ENCODE peak calls at places on chromosomes 6 and 20, in nine cellular contexts. One of them, this sample, is unnamed.

GRCh38 chr6:121666809-121667208 is 231.4 kb downstream of the GJA1 start:
- DNase-seq in GM20000: no peak
- DNase-seq in neural progenitor cell: no peak
- DNase-seq in ovary: no peak
- DNase-seq in CD8-positive, alpha-beta T cell: no peak
- DNase-seq in foreskin keratinocyte: peak; percentile 35
- DNase-seq in body of pancreas: no peak
- DNase-seq in fibroblast of the aortic adventitia: peak; percentile 83
- DNase-seq in fibroblast of mammary gland: peak; percentile 91
- DNase-seq in this sample: no peak

GRCh38 chr6:161922631-161923119 is 648.8 kb upstream of the AGPAT4 start:
- DNase-seq in GM20000: no peak
- DNase-seq in neural progenitor cell: peak; percentile 52
- DNase-seq in ovary: no peak
- DNase-seq in CD8-positive, alpha-beta T cell: no peak
- DNase-seq in foreskin keratinocyte: no peak
- DNase-seq in body of pancreas: peak; percentile 79
- DNase-seq in fibroblast of the aortic adventitia: no peak
- DNase-seq in fibroblast of mammary gland: peak; percentile 83
- DNase-seq in this sample: no peak

GRCh38 chr20:41038149-41038877 is 9.7 kb downstream of the TOP1 start:
- DNase-seq in GM20000: no peak
- DNase-seq in neural progenitor cell: no peak
- DNase-seq in ovary: no peak
- DNase-seq in CD8-positive, alpha-beta T cell: no peak
- DNase-seq in foreskin keratinocyte: no peak
- DNase-seq in body of pancreas: no peak
- DNase-seq in fibroblast of the aortic adventitia: no peak
- DNase-seq in fibroblast of mammary gland: no peak
- DNase-seq in this sample: no peak

GRCh38 chr20:22567944-22568871 is 16.2 kb downstream of the FOXA2 start:
- DNase-seq in GM20000: no peak
- DNase-seq in neural progenitor cell: peak; percentile 59
- DNase-seq in ovary: no peak
- DNase-seq in CD8-positive, alpha-beta T cell: no peak
- DNase-seq in foreskin keratinocyte: no peak
- DNase-seq in body of pancreas: peak; percentile 69
- DNase-seq in fibroblast of the aortic adventitia: no peak
- DNase-seq in fibroblast of mammary gland: no peak
- DNase-seq in this sample: no peak

GRCh38 chr6:145199961-145200360 is 535.4 kb downstream of the EPM2A start:
- DNase-seq in GM20000: no peak
- DNase-seq in neural progenitor cell: no peak
- DNase-seq in ovary: no peak
- DNase-seq in CD8-positive, alpha-beta T cell: no peak
- DNase-seq in foreskin keratinocyte: no peak
- DNase-seq in body of pancreas: no peak
- DNase-seq in fibroblast of the aortic adventitia: no peak
- DNase-seq in fibroblast of mammary gland: peak; percentile 74
- DNase-seq in this sample: no peak

GRCh38 chr6:24936641-24937317 is 1.0 kb upstream of the RIPOR2 start:
- DNase-seq in GM20000: peak; percentile 72
- DNase-seq in neural progenitor cell: no peak
- DNase-seq in ovary: no peak
- DNase-seq in CD8-positive, alpha-beta T cell: no peak
- DNase-seq in foreskin keratinocyte: no peak
- DNase-seq in body of pancreas: no peak
- DNase-seq in fibroblast of the aortic adventitia: no peak
- DNase-seq in fibroblast of mammary gland: peak; percentile 24
- DNase-seq in this sample: peak; percentile 69

GRCh38 chr6:11974089-11974488 is 38.0 kb upstream of the HIVEP1 start:
- DNase-seq in GM20000: no peak
- DNase-seq in neural progenitor cell: no peak
- DNase-seq in ovary: no peak
- DNase-seq in CD8-positive, alpha-beta T cell: no peak
- DNase-seq in foreskin keratinocyte: no peak
- DNase-seq in body of pancreas: no peak
- DNase-seq in fibroblast of the aortic adventitia: peak; percentile 88
- DNase-seq in fibroblast of mammary gland: peak; percentile 25
- DNase-seq in this sample: no peak

GRCh38 chr20:41004561-41005360 is 23.9 kb upstream of the TOP1 start:
- DNase-seq in GM20000: no peak
- DNase-seq in neural progenitor cell: no peak
- DNase-seq in ovary: no peak
- DNase-seq in CD8-positive, alpha-beta T cell: no peak
- DNase-seq in foreskin keratinocyte: no peak
- DNase-seq in body of pancreas: no peak
- DNase-seq in fibroblast of the aortic adventitia: no peak
- DNase-seq in fibroblast of mammary gland: peak; percentile 64
- DNase-seq in this sample: no peak

GRCh38 chr6:31948753-31949413 is 3.0 kb downstream of the CFB start:
- DNase-seq in GM20000: no peak
- DNase-seq in neural progenitor cell: no peak
- DNase-seq in ovary: no peak
- DNase-seq in CD8-positive, alpha-beta T cell: no peak
- DNase-seq in foreskin keratinocyte: no peak
- DNase-seq in body of pancreas: no peak
- DNase-seq in fibroblast of the aortic adventitia: peak; percentile 36
- DNase-seq in fibroblast of mammary gland: peak; percentile 86
- DNase-seq in this sample: no peak

GRCh38 chr6:215335-216034 is 76.8 kb upstream of the DUSP22 start:
- DNase-seq in GM20000: no peak
- DNase-seq in neural progenitor cell: no peak
- DNase-seq in ovary: no peak
- DNase-seq in CD8-positive, alpha-beta T cell: peak; percentile 62
- DNase-seq in foreskin keratinocyte: peak; percentile 49
- DNase-seq in body of pancreas: no peak
- DNase-seq in fibroblast of the aortic adventitia: peak; percentile 24
- DNase-seq in fibroblast of mammary gland: peak; percentile 38
- DNase-seq in this sample: no peak

GRCh38 chr6:147700436-147701209 is 192.1 kb downstream of the SAMD5 start:
- DNase-seq in GM20000: no peak
- DNase-seq in neural progenitor cell: no peak
- DNase-seq in ovary: no peak
- DNase-seq in CD8-positive, alpha-beta T cell: no peak
- DNase-seq in foreskin keratinocyte: no peak
- DNase-seq in body of pancreas: no peak
- DNase-seq in fibroblast of the aortic adventitia: no peak
- DNase-seq in fibroblast of mammary gland: peak; percentile 18
- DNase-seq in this sample: no peak

GRCh38 chr6:170053966-170054661 is 236.8 kb downstream of the DLL1 start:
- DNase-seq in GM20000: no peak
- DNase-seq in neural progenitor cell: no peak
- DNase-seq in ovary: peak; percentile 3
- DNase-seq in CD8-positive, alpha-beta T cell: no peak
- DNase-seq in foreskin keratinocyte: no peak
- DNase-seq in body of pancreas: peak; percentile 6
- DNase-seq in fibroblast of the aortic adventitia: no peak
- DNase-seq in fibroblast of mammary gland: no peak
- DNase-seq in this sample: no peak

GRCh38 chr6:98841589-98842488 is 7.5 kb downstream of the POU3F2 start:
- DNase-seq in GM20000: no peak
- DNase-seq in neural progenitor cell: peak; percentile 44
- DNase-seq in ovary: no peak
- DNase-seq in CD8-positive, alpha-beta T cell: no peak
- DNase-seq in foreskin keratinocyte: no peak
- DNase-seq in body of pancreas: no peak
- DNase-seq in fibroblast of the aortic adventitia: no peak
- DNase-seq in fibroblast of mammary gland: no peak
- DNase-seq in this sample: no peak

GRCh38 chr6:98840385-98840784 is 6.0 kb downstream of the POU3F2 start:
- DNase-seq in GM20000: no peak
- DNase-seq in neural progenitor cell: peak; percentile 1
- DNase-seq in ovary: no peak
- DNase-seq in CD8-positive, alpha-beta T cell: no peak
- DNase-seq in foreskin keratinocyte: no peak
- DNase-seq in body of pancreas: no peak
- DNase-seq in fibroblast of the aortic adventitia: no peak
- DNase-seq in fibroblast of mammary gland: no peak
- DNase-seq in this sample: no peak

GRCh38 chr6:98838027-98838426 is 3.7 kb downstream of the POU3F2 start:
- DNase-seq in GM20000: no peak
- DNase-seq in neural progenitor cell: peak; percentile 45
- DNase-seq in ovary: no peak
- DNase-seq in CD8-positive, alpha-beta T cell: no peak
- DNase-seq in foreskin keratinocyte: no peak
- DNase-seq in body of pancreas: no peak
- DNase-seq in fibroblast of the aortic adventitia: no peak
- DNase-seq in fibroblast of mammary gland: no peak
- DNase-seq in this sample: no peak

GRCh38 chr6:98841114-98841513 is 6.7 kb downstream of the POU3F2 start:
- DNase-seq in GM20000: no peak
- DNase-seq in neural progenitor cell: no peak
- DNase-seq in ovary: no peak
- DNase-seq in CD8-positive, alpha-beta T cell: no peak
- DNase-seq in foreskin keratinocyte: no peak
- DNase-seq in body of pancreas: no peak
- DNase-seq in fibroblast of the aortic adventitia: no peak
- DNase-seq in fibroblast of mammary gland: no peak
- DNase-seq in this sample: no peak

DNA sequence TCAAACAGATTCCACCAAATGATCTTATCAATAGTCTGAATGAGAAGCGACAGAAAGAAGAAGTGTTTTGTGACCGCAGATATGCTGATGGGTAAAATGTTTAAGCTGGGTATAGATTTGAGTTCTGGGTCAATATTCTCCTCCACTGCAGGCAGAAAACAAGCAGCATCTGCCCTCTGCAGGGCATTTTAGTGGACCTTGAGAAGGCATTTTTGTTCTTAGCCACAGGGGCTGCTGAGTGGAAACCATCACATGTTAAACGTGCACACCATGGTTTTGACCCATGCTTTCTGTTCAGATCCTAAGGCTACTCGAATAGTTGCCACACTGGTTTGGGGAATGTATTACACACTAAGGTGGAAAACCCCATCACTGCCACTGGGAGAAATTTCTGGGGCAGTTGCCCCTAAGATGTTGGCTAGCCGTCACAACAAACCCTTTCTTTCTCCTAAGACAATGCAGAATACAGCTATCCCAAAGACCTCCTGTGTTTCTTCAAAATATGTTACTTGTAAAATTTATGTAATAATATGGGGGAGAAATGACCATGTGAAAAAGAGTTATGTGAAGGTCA is 5.5 kb downstream of the POU3F2 start:
- DNase-seq in GM20000: no peak
- DNase-seq in neural progenitor cell: peak; percentile 69
- DNase-seq in ovary: no peak
- DNase-seq in CD8-positive, alpha-beta T cell: no peak
- DNase-seq in foreskin keratinocyte: no peak
- DNase-seq in body of pancreas: no peak
- DNase-seq in fibroblast of the aortic adventitia: peak; percentile 29
- DNase-seq in fibroblast of mammary gland: peak; percentile 33
- DNase-seq in this sample: no peak
- TF ChIP-seq CTCF in GM20000: no peak
- TF ChIP-seq CTCF in neural progenitor cell: peak; percentile 75
- TF ChIP-seq CTCF in ovary: no peak
- TF ChIP-seq CTCF in CD8-positive, alpha-beta T cell: no peak
- TF ChIP-seq CTCF in foreskin keratinocyte: peak; percentile 33
- TF ChIP-seq CTCF in body of pancreas: no peak
- TF ChIP-seq CTCF in fibroblast of the aortic adventitia: peak; percentile 43
- TF ChIP-seq CTCF in fibroblast of mammary gland: peak; percentile 35
- TF ChIP-seq CTCF in this sample: peak; percentile 25

DNA sequence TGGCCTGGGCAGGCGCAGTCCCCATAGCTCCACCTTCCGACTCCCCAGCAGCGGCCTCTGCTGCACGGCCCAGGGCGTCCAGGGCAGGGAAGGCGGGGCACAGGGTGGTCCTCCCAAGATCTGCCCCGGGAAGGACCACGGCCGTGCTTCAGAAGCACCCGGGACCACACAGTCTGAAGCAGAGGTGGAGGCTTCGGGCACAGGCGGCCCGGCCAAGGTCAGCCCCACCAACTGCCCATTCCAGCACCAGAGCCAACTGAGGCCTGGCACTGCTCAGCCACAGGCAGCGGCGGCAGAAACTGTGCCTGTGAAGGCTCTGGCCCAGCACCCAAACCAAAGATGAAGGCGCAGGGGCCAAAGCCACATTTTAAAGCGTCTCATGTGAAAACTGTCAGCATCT is 20.6 kb downstream of the KCNQ2 start:
- DNase-seq in GM20000: no peak
- DNase-seq in neural progenitor cell: no peak
- DNase-seq in ovary: no peak
- DNase-seq in CD8-positive, alpha-beta T cell: no peak
- DNase-seq in foreskin keratinocyte: no peak
- DNase-seq in body of pancreas: no peak
- DNase-seq in fibroblast of the aortic adventitia: no peak
- DNase-seq in fibroblast of mammary gland: no peak
- DNase-seq in this sample: no peak
- TF ChIP-seq CTCF in GM20000: no peak
- TF ChIP-seq CTCF in neural progenitor cell: no peak
- TF ChIP-seq CTCF in ovary: no peak
- TF ChIP-seq CTCF in CD8-positive, alpha-beta T cell: no peak
- TF ChIP-seq CTCF in foreskin keratinocyte: no peak
- TF ChIP-seq CTCF in body of pancreas: no peak
- TF ChIP-seq CTCF in fibroblast of the aortic adventitia: no peak
- TF ChIP-seq CTCF in fibroblast of mammary gland: no peak
- TF ChIP-seq CTCF in this sample: no peak

DNA sequence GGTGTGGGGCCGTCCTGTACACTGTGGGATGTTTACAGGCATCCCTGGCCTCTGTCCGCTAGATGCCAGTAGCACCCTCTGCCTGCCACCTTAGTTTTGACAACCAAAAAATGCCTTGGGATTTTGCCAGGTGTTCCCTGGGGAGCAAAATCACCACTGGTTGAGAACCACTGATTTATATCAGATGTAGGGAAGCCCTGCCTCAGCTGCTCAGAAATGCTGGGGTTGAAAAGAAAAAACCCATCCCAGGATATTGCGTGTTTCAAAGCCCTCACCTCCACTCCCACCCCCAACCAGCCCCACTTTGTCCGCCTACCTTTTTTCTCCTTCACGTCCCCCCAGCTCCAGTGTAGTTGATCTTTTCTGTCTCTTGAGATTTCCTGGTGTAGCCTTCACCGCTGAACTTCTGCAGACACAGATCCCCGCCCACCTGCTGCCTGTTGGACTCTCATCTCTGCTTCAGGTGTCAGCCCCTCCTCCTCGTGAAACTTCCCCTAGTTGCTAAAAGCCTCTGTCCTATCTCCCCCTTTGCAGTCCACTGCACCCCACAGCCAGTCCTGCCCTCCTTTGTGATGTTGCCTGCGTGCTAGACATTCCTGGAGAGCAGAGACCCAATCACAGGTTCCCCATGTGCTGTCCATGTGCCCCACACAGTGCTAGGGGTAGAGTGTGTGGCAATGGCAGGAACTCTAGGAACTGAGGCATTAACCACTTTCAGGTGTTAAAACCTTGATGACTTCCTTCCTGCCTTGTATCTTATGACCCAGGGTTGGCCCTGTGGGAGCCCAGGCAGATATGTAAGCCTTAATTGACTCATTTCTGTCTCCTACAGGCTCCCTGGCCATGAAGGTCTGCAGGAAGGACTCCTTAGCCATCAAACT is 98.9 kb downstream of the TBC1D7 start:
- DNase-seq in GM20000: peak; percentile 70
- DNase-seq in neural progenitor cell: peak; percentile 22
- DNase-seq in ovary: no peak
- DNase-seq in CD8-positive, alpha-beta T cell: peak; percentile 55
- DNase-seq in foreskin keratinocyte: no peak
- DNase-seq in body of pancreas: peak; percentile 21
- DNase-seq in fibroblast of the aortic adventitia: no peak
- DNase-seq in fibroblast of mammary gland: no peak
- DNase-seq in this sample: peak; percentile 72
- TF ChIP-seq CTCF in GM20000: no peak
- TF ChIP-seq CTCF in neural progenitor cell: peak; percentile 29
- TF ChIP-seq CTCF in ovary: no peak
- TF ChIP-seq CTCF in CD8-positive, alpha-beta T cell: no peak
- TF ChIP-seq CTCF in foreskin keratinocyte: peak; percentile 36
- TF ChIP-seq CTCF in body of pancreas: peak; percentile 20
- TF ChIP-seq CTCF in fibroblast of the aortic adventitia: no peak
- TF ChIP-seq CTCF in fibroblast of mammary gland: no peak
- TF ChIP-seq CTCF in this sample: peak; percentile 60

GRCh38 chr6:5943591-5943990 is 63.1 kb downstream of the NRN1 start:
- DNase-seq in GM20000: no peak
- DNase-seq in neural progenitor cell: no peak
- DNase-seq in ovary: no peak
- DNase-seq in CD8-positive, alpha-beta T cell: no peak
- DNase-seq in foreskin keratinocyte: no peak
- DNase-seq in body of pancreas: no peak
- DNase-seq in fibroblast of the aortic adventitia: no peak
- DNase-seq in fibroblast of mammary gland: no peak
- DNase-seq in this sample: no peak
- TF ChIP-seq CTCF in GM20000: no peak
- TF ChIP-seq CTCF in neural progenitor cell: no peak
- TF ChIP-seq CTCF in ovary: no peak
- TF ChIP-seq CTCF in CD8-positive, alpha-beta T cell: no peak
- TF ChIP-seq CTCF in foreskin keratinocyte: no peak
- TF ChIP-seq CTCF in body of pancreas: no peak
- TF ChIP-seq CTCF in fibroblast of the aortic adventitia: no peak
- TF ChIP-seq CTCF in fibroblast of mammary gland: no peak
- TF ChIP-seq CTCF in this sample: no peak

This sample was measured in GM10248.